ENCODE peak calls at places on chromosomes 3 and 15, in four cellular contexts. P is K562, D is HepG2, C is H1. Y is an unnamed sample.

GRCh38 chr3:157501863-157502262 is 1.4 kb downstream of the VEPH1 start:
- DNase-seq in P (no peak), D (no peak), C (no peak), Y (no peak)

GRCh38 chr3:17747890-17748247 is 5.4 kb upstream of the TBC1D5 start:
- DNase-seq in P (no peak), D (peak), C (no peak), Y (no peak)

GRCh38 chr3:66469220-66469640 is 31.6 kb downstream of the LRIG1 start:
- DNase-seq in P (no peak), D (no peak), C (no peak), Y (no peak)

GRCh38 chr15:65790692-65791334 is 1.3 kb downstream of the DENND4A start:
- DNase-seq in P (no peak), D (no peak), C (no peak), Y (peak)

GRCh38 chr15:31338879-31339557 is 12.4 kb downstream of the KLF13 start:
- DNase-seq in P (no peak), D (peak), C (no peak), Y (peak)

GRCh38 chr3:197352382-197352781 is 54.0 kb upstream of the DLG1 start:
- DNase-seq in P (no peak), D (no peak), C (no peak), Y (no peak)

GRCh38 chr15:62618432-62618831 is 424.1 kb upstream of the TPM1 start:
- DNase-seq in P (no peak), D (no peak), C (no peak), Y (peak)

GRCh38 chr3:108297636-108298035 is 1.3 kb downstream of the HHLA2 start:
- DNase-seq in P (no peak), D (no peak), C (no peak), Y (no peak)

GRCh38 chr3:78847203-78847602 is 920.6 kb downstream of the ROBO1 start:
- DNase-seq in P (no peak), D (no peak), C (no peak), Y (no peak)

GRCh38 chr3:146218880-146219866 is 31.7 kb downstream of the PLSCR4 start:
- DNase-seq in P (peak), D (peak), C (no peak), Y (peak)

GRCh38 chr15:80796424-80796823 is 17.3 kb downstream of the CEMIP start:
- DNase-seq in P (no peak), D (no peak), C (no peak), Y (no peak)

GRCh38 chr15:68401496-68402431 is 30.2 kb downstream of the ITGA11 start:
- DNase-seq in P (no peak), D (no peak), C (no peak), Y (no peak)

GRCh38 chr3:171379281-171379680 is 80.9 kb downstream of the TNIK start:
- DNase-seq in P (no peak), D (no peak), C (no peak), Y (no peak)

GRCh38 chr3:134341391-134341790 is 32.9 kb downstream of the AMOTL2 start:
- DNase-seq in P (no peak), D (no peak), C (no peak), Y (no peak)

GRCh38 chr3:142027713-142028112 is 121.6 kb downstream of the TFDP2 start:
- DNase-seq in P (no peak), D (no peak), C (no peak), Y (peak)
- TF ChIP-seq PHF8 in P (no peak), D (no peak), C (no peak), Y (no peak)

GRCh38 chr3:6452974-6453373 is 407.9 kb upstream of the GRM7 start:
- DNase-seq in P (no peak), D (no peak), C (no peak), Y (no peak)
- TF ChIP-seq PHF8 in P (no peak), D (no peak), C (no peak), Y (no peak)

GRCh38 chr3:106029941-106030619 is 161.3 kb upstream of the CBLB start:
- DNase-seq in P (no peak), D (no peak), C (no peak), Y (peak)

GRCh38 chr3:106030620-106030945 is 161.8 kb upstream of the CBLB start:
- DNase-seq in P (no peak), D (no peak), C (no peak), Y (no peak)

GRCh38 chr3:106022913-106023312 is 154.1 kb upstream of the CBLB start:
- DNase-seq in P (no peak), D (no peak), C (no peak), Y (no peak)

GRCh38 chr3:106025151-106025722 is 156.4 kb upstream of the CBLB start:
- DNase-seq in P (no peak), D (no peak), C (no peak), Y (no peak)
- TF ChIP-seq PHF8 in P (no peak), D (no peak), C (no peak), Y (no peak)

GRCh38 chr15:69482686-69483256 is 30.2 kb downstream of the RPLP1 start:
- DNase-seq in P (no peak), D (no peak), C (no peak), Y (no peak)
- TF ChIP-seq PHF8 in P (no peak), D (no peak), C (no peak), Y (no peak)

GRCh38 chr3:141797819-141798405 is 34.7 kb downstream of the GRK7 start:
- DNase-seq in P (no peak), D (no peak), C (no peak), Y (no peak)

GRCh38 chr3:141797167-141797773 is 34.1 kb downstream of the GRK7 start:
- DNase-seq in P (no peak), D (no peak), C (peak), Y (no peak)

GRCh38 chr3:141795719-141796435 is 32.7 kb downstream of the GRK7 start:
- DNase-seq in P (no peak), D (no peak), C (no peak), Y (no peak)

GRCh38 chr3:141795311-141795710 is 32.1 kb downstream of the GRK7 start:
- DNase-seq in P (no peak), D (no peak), C (no peak), Y (no peak)

GRCh38 chr3:141796436-141797166 is 33.4 kb downstream of the GRK7 start:
- DNase-seq in P (no peak), D (no peak), C (no peak), Y (no peak)
- TF ChIP-seq PHF8 in P (no peak), D (no peak), C (no peak), Y (no peak)

GRCh38 chr15:28955160-28955502 is 69.4 kb downstream of the APBA2 start:
- DNase-seq in P (peak), D (no peak), C (no peak), Y (no peak)
- TF ChIP-seq PHF8 in P (no peak), D (no peak), C (no peak), Y (no peak)

DNA sequence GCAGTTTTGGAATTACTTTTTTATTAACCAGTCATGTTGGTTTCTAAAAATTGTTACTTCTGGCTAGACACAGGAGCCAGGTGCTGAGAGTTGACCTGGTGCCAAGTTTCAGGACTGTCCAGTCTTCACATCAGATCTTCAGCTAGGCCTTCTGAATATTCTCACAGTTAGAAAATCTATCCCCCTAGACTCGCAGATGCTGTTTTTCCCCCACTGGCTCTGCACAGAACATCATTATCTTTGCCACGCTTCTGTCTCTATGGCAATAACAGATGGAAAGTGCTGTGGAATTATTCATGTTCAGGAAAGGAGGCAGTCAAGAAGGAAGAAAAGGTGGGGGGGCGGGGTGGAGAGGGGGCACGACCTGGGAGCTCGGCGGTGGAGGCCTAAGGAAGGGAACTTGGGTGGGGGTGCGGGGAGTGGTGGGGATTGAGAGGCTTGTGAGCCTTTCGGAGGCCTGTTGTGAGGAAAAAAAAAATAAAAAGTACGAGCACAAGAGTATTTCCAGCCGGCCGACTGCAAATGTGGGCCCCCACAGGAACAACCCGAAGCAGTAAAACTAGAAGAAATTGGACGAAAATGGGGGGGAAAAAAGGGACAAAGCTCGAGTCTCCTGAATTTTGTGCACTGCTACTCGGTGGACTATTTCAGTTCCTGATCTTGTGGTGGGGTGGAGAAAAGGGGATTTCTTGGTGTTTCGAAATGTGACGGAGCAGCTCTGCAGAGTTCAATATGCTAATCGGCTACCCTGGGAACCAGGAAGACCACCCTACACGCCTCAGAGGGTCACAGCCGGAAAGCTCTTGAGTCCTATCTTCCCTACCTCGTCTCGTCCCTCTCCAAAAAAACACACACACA is 1.5 kb upstream of the SKIL start:
- DNase-seq in P (peak), D (no peak), C (no peak), Y (peak)
- TF ChIP-seq PHF8 in P (no peak), D (no peak), C (no peak), Y (no peak)

Y was measured in A549.